ENCODE peak calls at places on chromosomes 12 and 14, in ten cellular contexts. F is H9, I is cardiac muscle cell, G is tibial artery, D is GM13976, U is RWPE2, H is body of pancreas, N is astrocyte, M is cardiac fibroblast, R is hepatocyte. W is an unnamed sample.

GRCh38 chr12:47602330-47602729 is 103.5 kb downstream of the RPAP3 start:
- DNase-seq in F (no peak), I (no peak), G (no peak), D (no peak), U (no peak), H (no peak), N (peak; percentile 60), M (peak; percentile 18), R (no peak), W (no peak)

GRCh38 chr12:47088021-47088944 is 8.5 kb upstream of the AMIGO2 start:
- DNase-seq in F (no peak), I (peak; percentile 15), G (no peak), D (no peak), U (no peak), H (no peak), N (peak; percentile 86), M (peak; percentile 65), R (peak; percentile 66), W (no peak)

GRCh38 chr12:124605869-124606774 is 38.7 kb upstream of the NCOR2 start:
- DNase-seq in F (no peak), I (no peak), G (no peak), D (peak; percentile 18), U (no peak), H (no peak), N (no peak), M (no peak), R (no peak), W (no peak)

GRCh38 chr14:52283099-52283498 is 15.6 kb downstream of the PTGDR start:
- DNase-seq in F (no peak), I (no peak), G (no peak), D (no peak), U (no peak), H (no peak), N (no peak), M (no peak), R (no peak), W (no peak)

GRCh38 chr12:63913929-63914328 is 69.4 kb downstream of the SRGAP1 start:
- DNase-seq in F (no peak), I (no peak), G (no peak), D (no peak), U (no peak), H (no peak), N (no peak), M (no peak), R (no peak), W (no peak)

GRCh38 chr14:106343636-106344035 is 817.3 kb downstream of the TMEM121 start:
- DNase-seq in F (no peak), I (no peak), G (no peak), D (no peak), U (no peak), H (no peak), N (no peak), M (no peak), R (no peak), W (peak; percentile 98)

GRCh38 chr12:46604684-46605083 is 221.1 kb downstream of the SLC38A4 start:
- DNase-seq in F (no peak), I (no peak), G (no peak), D (no peak), U (no peak), H (no peak), N (no peak), M (no peak), R (no peak), W (no peak)

GRCh38 chr14:41597647-41598046 is 9.0 kb upstream of the LRFN5 start:
- DNase-seq in F (peak; percentile 83), I (no peak), G (no peak), D (no peak), U (no peak), H (no peak), N (no peak), M (no peak), R (no peak), W (peak; percentile 59)

GRCh38 chr14:104680056-104680805 is 9.2 kb upstream of the INF2 start:
- DNase-seq in F (no peak), I (no peak), G (peak; percentile 70), D (no peak), U (no peak), H (peak; percentile 40), N (peak; percentile 77), M (peak; percentile 79), R (peak; percentile 80), W (no peak)

GRCh38 chr14:76456200-76456599 is 80.3 kb downstream of the ESRRB start:
- DNase-seq in F (peak; percentile 65), I (peak; percentile 67), G (no peak), D (peak; percentile 71), U (no peak), H (peak; percentile 20), N (no peak), M (peak; percentile 31), R (peak; percentile 63), W (no peak)

GRCh38 chr12:5268424-5269210 is 163.3 kb upstream of the NTF3 start:
- DNase-seq in F (no peak), I (no peak), G (no peak), D (no peak), U (no peak), H (no peak), N (no peak), M (no peak), R (no peak), W (no peak)

GRCh38 chr14:23143911-23144310 is 24.9 kb upstream of the CEBPE start:
- DNase-seq in F (no peak), I (no peak), G (no peak), D (no peak), U (no peak), H (no peak), N (no peak), M (no peak), R (no peak), W (no peak)

GRCh38 chr12:118544569-118544968 is 168.2 kb downstream of the SUDS3 start:
- DNase-seq in F (peak; percentile 8), I (no peak), G (no peak), D (no peak), U (no peak), H (no peak), N (no peak), M (no peak), R (no peak), W (no peak)

GRCh38 chr12:5043589-5044419 is at the start of gene KCNA5:
- DNase-seq in F (peak; percentile 78), I (peak; percentile 62), G (peak; percentile 32), D (peak; percentile 45), U (no peak), H (no peak), N (no peak), M (no peak), R (peak; percentile 61), W (no peak)

GRCh38 chr12:50112456-50113218 is 601 bp downstream of the COX14 start:
- DNase-seq in F (no peak), I (peak; percentile 69), G (no peak), D (peak; percentile 48), U (no peak), H (no peak), N (no peak), M (no peak), R (peak; percentile 60), W (peak; percentile 35)

GRCh38 chr12:103530352-103530751 is 34.6 kb upstream of the C12orf42 start:
- DNase-seq in F (no peak), I (no peak), G (no peak), D (no peak), U (no peak), H (no peak), N (no peak), M (no peak), R (no peak), W (no peak)

DNA sequence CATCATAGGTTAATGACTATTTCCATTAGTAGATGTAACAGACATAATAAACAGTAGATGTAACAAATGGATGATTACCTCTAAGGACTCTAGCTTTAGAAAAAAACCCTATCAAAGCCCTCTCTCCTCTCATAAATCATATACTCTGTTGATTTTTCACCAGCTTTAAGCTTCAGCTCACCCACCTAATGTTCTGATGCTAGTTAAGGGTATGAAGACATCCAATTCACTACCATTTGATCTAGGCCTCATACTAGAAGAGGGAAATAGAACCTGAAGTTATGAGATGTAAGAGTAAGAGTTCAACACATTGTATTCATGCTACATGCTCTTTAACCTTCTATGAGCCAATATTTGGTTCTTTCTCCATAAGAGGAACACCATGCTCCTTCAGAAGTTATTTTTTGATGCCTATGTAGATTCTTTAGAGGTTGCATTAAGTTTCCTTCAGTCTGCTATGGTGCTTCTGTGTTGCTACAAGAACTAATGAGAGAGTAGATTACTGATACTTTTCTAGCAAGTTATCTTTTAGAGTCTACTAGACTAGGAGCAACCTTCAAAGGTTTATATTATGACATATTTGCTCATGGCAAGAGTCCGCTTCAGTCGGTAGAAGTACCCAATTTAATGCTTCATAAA is 16.0 kb downstream of the A2M start:
- DNase-seq in F (no peak), I (no peak), G (no peak), D (no peak), U (no peak), H (no peak), N (no peak), M (no peak), R (no peak), W (no peak)
- TF ChIP-seq CTCF in F (no peak), I (no peak), G (no peak), D (no peak), U (no peak), H (no peak), N (no peak), M (no peak), R (no peak), W (no peak)

GRCh38 chr12:113130457-113131135 is 5.0 kb downstream of the RASAL1 start:
- DNase-seq in F (peak; percentile 88), I (no peak), G (no peak), D (peak; percentile 62), U (no peak), H (no peak), N (no peak), M (no peak), R (no peak), W (no peak)
- TF ChIP-seq CTCF in F (peak; percentile 66), I (peak; percentile 21), G (no peak), D (peak; percentile 40), U (no peak), H (no peak), N (no peak), M (no peak), R (no peak), W (peak; percentile 49)

DNA sequence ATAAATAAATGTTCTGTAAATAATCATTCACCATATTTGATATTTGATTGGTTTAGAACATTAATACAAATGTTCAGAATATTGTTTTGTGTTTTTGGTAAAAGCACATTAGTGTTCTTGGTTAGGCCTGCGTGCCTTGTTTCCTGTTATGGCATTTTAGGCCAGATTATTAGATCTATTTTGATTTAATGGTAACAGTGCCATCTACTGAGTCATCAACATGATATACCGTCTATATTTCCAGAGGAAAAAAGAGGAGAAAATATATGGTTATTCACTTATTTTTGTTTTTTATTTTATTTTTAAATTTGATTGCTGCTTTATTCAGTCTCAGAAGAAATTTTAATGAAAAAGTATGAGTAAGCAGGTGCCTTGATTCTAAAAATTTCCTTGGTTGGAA is 60.3 kb downstream of the GPHN start:
- DNase-seq in F (no peak), I (no peak), G (no peak), D (no peak), U (no peak), H (no peak), N (no peak), M (peak; percentile 5), R (no peak), W (no peak)
- TF ChIP-seq CTCF in F (no peak), I (no peak), G (no peak), D (no peak), U (peak; percentile 12), H (no peak), N (no peak), M (no peak), R (no peak), W (peak; percentile 56)

GRCh38 chr12:129401572-129401971 is 502.3 kb downstream of the TMEM132D start:
- DNase-seq in F (no peak), I (no peak), G (no peak), D (no peak), U (no peak), H (peak; percentile 13), N (no peak), M (no peak), R (no peak), W (no peak)

GRCh38 chr12:129404556-129404955 is 499.3 kb downstream of the TMEM132D start:
- DNase-seq in F (no peak), I (no peak), G (no peak), D (no peak), U (no peak), H (no peak), N (no peak), M (no peak), R (no peak), W (no peak)
- TF ChIP-seq CTCF in F (no peak), I (no peak), G (no peak), D (no peak), U (no peak), H (no peak), N (no peak), M (no peak), R (no peak), W (no peak)